ENCODE peak calls at places on chromosomes 6 and 20, in seven cellular contexts. B is HCT116, S is HL-60, K is K562, M is HepG2, C is GM23338, Q is SK-N-SH. V is an unnamed sample.

GRCh38 chr20:9617940-9618339 is 103.5 kb downstream of the LAMP5 start:
- DNase-seq in B (peak; percentile 61), S (no peak), K (no peak), M (peak; percentile 58), C (peak; percentile 70), Q (peak; percentile 34), V (peak; percentile 89)

GRCh38 chr20:53712212-53712977 is 118.8 kb upstream of the ZNF217 start:
- DNase-seq in B (no peak), S (no peak), K (no peak), M (peak; percentile 31), C (peak; percentile 72), Q (no peak), V (no peak)

GRCh38 chr6:128079026-128079425 is 178.2 kb upstream of the THEMIS start:
- DNase-seq in B (no peak), S (no peak), K (no peak), M (no peak), C (no peak), Q (no peak), V (no peak)

GRCh38 chr6:135887069-135887468 is 35.6 kb downstream of the PDE7B start:
- DNase-seq in B (no peak), S (no peak), K (no peak), M (peak; percentile 10), C (no peak), Q (no peak), V (no peak)

GRCh38 chr6:32947552-32948465 is 5.1 kb downstream of the HLA-DMA start:
- DNase-seq in B (peak; percentile 48), S (peak; percentile 72), K (peak; percentile 48), M (peak; percentile 58), C (peak; percentile 86), Q (peak; percentile 21), V (no peak)

GRCh38 chr6:136962661-136963060 is 40.6 kb downstream of the SLC35D3 start:
- DNase-seq in B (no peak), S (no peak), K (no peak), M (no peak), C (peak; percentile 56), Q (peak; percentile 58), V (no peak)

GRCh38 chr20:6231551-6231950 is 108.7 kb upstream of the FERMT1 start:
- DNase-seq in B (no peak), S (no peak), K (no peak), M (no peak), C (no peak), Q (no peak), V (no peak)

GRCh38 chr20:10954137-10954840 is 280.5 kb upstream of the JAG1 start:
- DNase-seq in B (no peak), S (no peak), K (no peak), M (peak; percentile 18), C (no peak), Q (no peak), V (peak; percentile 38)

GRCh38 chr6:166464418-166465400 is 82.0 kb upstream of the MPC1 start:
- DNase-seq in B (no peak), S (no peak), K (no peak), M (no peak), C (no peak), Q (no peak), V (no peak)

GRCh38 chr20:33349493-33349892 is 51.8 kb downstream of the CDK5RAP1 start:
- DNase-seq in B (no peak), S (no peak), K (no peak), M (no peak), C (no peak), Q (no peak), V (no peak)

GRCh38 chr6:1313364-1313754 is 1.5 kb downstream of the FOXQ1 start:
- DNase-seq in B (no peak), S (no peak), K (no peak), M (no peak), C (peak; percentile 52), Q (no peak), V (no peak)

GRCh38 chr20:40683221-40683893 is 5.7 kb downstream of the MAFB start:
- DNase-seq in B (no peak), S (no peak), K (no peak), M (no peak), C (peak; percentile 65), Q (no peak), V (no peak)

GRCh38 chr6:157241411-157241979 is 81.8 kb downstream of the TMEM242 start:
- DNase-seq in B (no peak), S (no peak), K (no peak), M (no peak), C (no peak), Q (no peak), V (no peak)

GRCh38 chr6:67630146-67630545 is 1004.9 kb upstream of the ADGRB3 start:
- DNase-seq in B (no peak), S (peak; percentile 3), K (no peak), M (no peak), C (no peak), Q (no peak), V (no peak)

DNA sequence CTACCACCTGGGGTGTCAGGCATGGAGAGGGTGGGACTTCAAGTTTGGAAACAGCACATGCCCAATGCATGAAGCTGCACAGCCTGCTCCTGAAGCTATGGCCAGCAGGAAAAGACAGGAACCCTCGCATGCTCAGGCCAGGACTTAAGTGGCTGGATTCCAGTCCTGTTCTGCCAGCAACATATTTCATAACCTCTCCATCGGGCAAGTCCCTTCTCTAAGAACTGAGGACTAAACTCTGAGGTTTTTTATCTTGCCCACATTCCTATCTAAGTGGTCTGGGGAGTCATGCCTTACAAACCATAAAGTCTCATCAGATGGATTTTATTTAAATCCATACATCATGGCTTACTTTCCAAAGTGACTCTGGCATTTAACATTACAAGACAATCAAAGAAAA is 27.5 kb upstream of the AGPAT4 start:
- DNase-seq in B (no peak), S (no peak), K (no peak), M (no peak), C (no peak), Q (no peak), V (no peak)
- TF ChIP-seq REST in B (no peak), S (no peak), K (no peak), M (no peak), C (no peak), Q (no peak), V (no peak)

GRCh38 chr6:36683656-36684446 is 5.3 kb downstream of the CDKN1A start:
- DNase-seq in B (no peak), S (no peak), K (no peak), M (peak; percentile 83), C (no peak), Q (no peak), V (no peak)

GRCh38 chr6:36683145-36683655 is 4.7 kb downstream of the CDKN1A start:
- DNase-seq in B (no peak), S (no peak), K (no peak), M (no peak), C (no peak), Q (no peak), V (no peak)

GRCh38 chr6:36684447-36684812 is 5.9 kb downstream of the CDKN1A start:
- DNase-seq in B (no peak), S (no peak), K (no peak), M (no peak), C (no peak), Q (no peak), V (no peak)

GRCh38 chr6:36685198-36685919 is 6.8 kb downstream of the CDKN1A start:
- DNase-seq in B (no peak), S (no peak), K (no peak), M (no peak), C (no peak), Q (no peak), V (no peak)

DNA sequence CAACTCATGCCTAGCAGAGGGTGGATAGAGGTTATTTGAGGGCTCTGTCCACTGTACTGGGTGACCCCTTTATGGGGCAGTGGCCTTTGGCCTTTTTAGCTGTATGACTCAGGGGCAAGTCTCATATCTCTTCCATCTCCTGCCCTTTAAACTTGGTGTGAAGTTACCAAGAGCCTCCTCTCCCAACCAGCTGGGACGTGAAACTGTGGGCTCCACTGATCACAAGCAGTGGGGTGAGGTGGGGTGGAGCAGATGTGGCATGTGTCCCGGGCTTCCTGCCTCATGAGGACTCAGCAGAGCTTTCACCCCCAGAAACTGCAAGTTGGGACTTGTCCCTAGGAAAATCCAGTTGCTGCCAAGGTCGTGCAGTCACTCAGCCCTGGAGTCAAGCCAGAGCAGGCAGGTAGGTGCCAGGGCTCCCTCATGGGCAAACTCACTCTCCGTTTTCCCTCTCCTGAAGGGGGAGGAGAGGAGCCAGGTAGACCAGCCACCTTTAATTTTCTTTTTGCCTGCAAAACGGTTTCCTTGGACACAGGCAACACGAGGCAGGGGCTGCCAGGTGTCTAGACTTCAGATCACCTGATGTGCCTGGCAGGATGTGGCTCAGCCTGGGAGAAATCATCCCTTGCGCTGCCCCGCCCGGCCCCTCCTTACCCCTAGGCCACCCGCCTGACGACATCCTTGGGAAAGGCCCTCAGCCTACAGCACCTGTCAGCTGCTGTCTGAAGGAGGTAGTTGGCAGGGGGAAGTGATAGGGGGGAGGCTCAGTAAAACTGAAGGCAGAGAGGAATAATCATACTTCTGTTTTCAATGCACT is 4.0 kb downstream of the CDKN1A start:
- DNase-seq in B (no peak), S (peak; percentile 88), K (no peak), M (peak; percentile 59), C (peak; percentile 43), Q (no peak), V (no peak)
- TF ChIP-seq REST in B (no peak), S (no peak), K (no peak), M (peak; percentile 39), C (no peak), Q (no peak), V (no peak)

GRCh38 chr6:16338577-16339262 is 100.3 kb downstream of the GMPR start:
- DNase-seq in B (no peak), S (no peak), K (no peak), M (no peak), C (peak; percentile 59), Q (peak; percentile 59), V (peak; percentile 58)
- TF ChIP-seq REST in B (no peak), S (no peak), K (no peak), M (no peak), C (no peak), Q (peak; percentile 76), V (no peak)

DNA sequence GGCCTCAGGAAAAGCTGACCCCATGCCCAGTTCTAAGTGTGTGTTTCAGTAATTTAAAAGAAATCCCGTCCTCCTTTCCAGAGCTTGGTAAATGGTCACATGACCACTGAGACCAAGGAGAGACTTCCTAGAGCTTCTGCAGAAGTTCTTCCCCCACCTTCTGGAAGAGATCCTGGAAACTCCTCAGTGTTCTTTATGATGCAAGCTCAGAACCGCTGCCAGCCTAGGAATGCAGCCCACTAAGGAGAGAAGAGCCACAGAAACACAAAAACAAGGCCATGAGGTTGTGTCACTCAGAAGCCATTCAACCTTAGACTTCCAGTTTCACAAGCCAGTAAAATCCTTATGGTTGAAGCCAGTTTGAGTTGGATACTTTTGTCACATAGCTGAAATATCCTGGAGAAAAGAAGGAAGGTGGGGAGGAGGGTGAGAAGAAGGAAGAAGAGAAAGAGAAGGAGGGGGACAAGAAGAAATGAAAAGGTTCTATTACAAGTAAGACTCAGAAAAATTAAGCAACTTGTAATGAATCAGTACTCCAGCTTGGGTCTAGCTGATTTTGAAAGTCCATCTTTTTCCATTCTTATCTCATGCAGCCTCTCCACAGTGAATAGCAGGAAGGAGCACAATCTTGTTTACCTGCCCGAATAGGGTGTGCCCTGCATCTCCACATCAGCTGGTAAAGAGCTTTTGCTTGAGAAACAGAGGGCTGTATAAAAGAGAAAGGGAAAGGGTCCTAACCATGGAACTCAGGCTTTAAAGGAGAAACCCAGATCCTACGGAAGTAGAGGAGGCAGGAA is 348.6 kb downstream of the TPBG start:
- DNase-seq in B (no peak), S (no peak), K (no peak), M (no peak), C (no peak), Q (no peak), V (no peak)
- TF ChIP-seq REST in B (no peak), S (no peak), K (no peak), M (no peak), C (no peak), Q (no peak), V (no peak)

GRCh38 chr6:117521785-117522502 is 39.5 kb downstream of the DCBLD1 start:
- DNase-seq in B (no peak), S (no peak), K (no peak), M (no peak), C (no peak), Q (no peak), V (no peak)
- TF ChIP-seq REST in B (no peak), S (no peak), K (no peak), M (no peak), C (no peak), Q (no peak), V (no peak)

V was measured in A549.